ENCODE peak calls at places on chromosome 19, in seven cellular contexts. One of them, this sample, is unnamed.

GRCh38 chr19:2387367-2388288 is 27.6 kb downstream of the TMPRSS9 start:
- DNase-seq in WTC11: no peak
- DNase-seq in activated CD4-positive, alpha-beta memory T cell treated with anti-CD3 and anti-CD28 coated beads, Interleukin-2, amount 10 ng/mL, durations not matched to agents 7 days and 5 days: no peak
- DNase-seq in ureter: no peak
- DNase-seq in endothelial cell: no peak
- DNase-seq in mesothelial cell of epicardium: no peak
- DNase-seq in small intestine: no peak
- DNase-seq in this sample: no peak

GRCh38 chr19:30852168-30852567 is 480.0 kb downstream of the ZNF536 start:
- DNase-seq in small intestine: no peak
- DNase-seq in endothelial cell: no peak
- DNase-seq in activated CD4-positive, alpha-beta memory T cell treated with anti-CD3 and anti-CD28 coated beads, Interleukin-2, amount 10 ng/mL, durations not matched to agents 7 days and 5 days: no peak
- DNase-seq in ureter: no peak
- DNase-seq in WTC11: no peak
- DNase-seq in mesothelial cell of epicardium: no peak
- DNase-seq in this sample: no peak

GRCh38 chr19:1327125-1327524 is 41.5 kb downstream of the EFNA2 start:
- DNase-seq in endothelial cell: no peak
- DNase-seq in mesothelial cell of epicardium: no peak
- DNase-seq in WTC11: no peak
- DNase-seq in small intestine: no peak
- DNase-seq in activated CD4-positive, alpha-beta memory T cell treated with anti-CD3 and anti-CD28 coated beads, Interleukin-2, amount 10 ng/mL, durations not matched to agents 7 days and 5 days: no peak
- DNase-seq in ureter: no peak
- DNase-seq in this sample: no peak

GRCh38 chr19:54451997-54452396 is 3.0 kb downstream of the LENG8 start:
- DNase-seq in small intestine: no peak
- DNase-seq in activated CD4-positive, alpha-beta memory T cell treated with anti-CD3 and anti-CD28 coated beads, Interleukin-2, amount 10 ng/mL, durations not matched to agents 7 days and 5 days: no peak
- DNase-seq in endothelial cell: no peak
- DNase-seq in WTC11: no peak
- DNase-seq in ureter: no peak
- DNase-seq in mesothelial cell of epicardium: no peak
- DNase-seq in this sample: no peak

GRCh38 chr19:11018743-11019142 is 57.9 kb downstream of the SMARCA4 start:
- DNase-seq in WTC11: no peak
- DNase-seq in mesothelial cell of epicardium: no peak
- DNase-seq in activated CD4-positive, alpha-beta memory T cell treated with anti-CD3 and anti-CD28 coated beads, Interleukin-2, amount 10 ng/mL, durations not matched to agents 7 days and 5 days: no peak
- DNase-seq in small intestine: no peak
- DNase-seq in endothelial cell: no peak
- DNase-seq in ureter: peak
- DNase-seq in this sample: no peak

GRCh38 chr19:48533770-48534169 is 18.2 kb upstream of the SULT2B1 start:
- DNase-seq in ureter: no peak
- DNase-seq in activated CD4-positive, alpha-beta memory T cell treated with anti-CD3 and anti-CD28 coated beads, Interleukin-2, amount 10 ng/mL, durations not matched to agents 7 days and 5 days: no peak
- DNase-seq in mesothelial cell of epicardium: no peak
- DNase-seq in endothelial cell: no peak
- DNase-seq in small intestine: no peak
- DNase-seq in WTC11: no peak
- DNase-seq in this sample: no peak

GRCh38 chr19:19366691-19367396 is 38.6 kb upstream of the GATAD2A start:
- DNase-seq in endothelial cell: peak
- DNase-seq in small intestine: peak
- DNase-seq in activated CD4-positive, alpha-beta memory T cell treated with anti-CD3 and anti-CD28 coated beads, Interleukin-2, amount 10 ng/mL, durations not matched to agents 7 days and 5 days: peak
- DNase-seq in ureter: peak
- DNase-seq in mesothelial cell of epicardium: peak
- DNase-seq in WTC11: peak
- DNase-seq in this sample: peak

GRCh38 chr19:2727640-2727944 is 6.4 kb upstream of the DIRAS1 start:
- DNase-seq in activated CD4-positive, alpha-beta memory T cell treated with anti-CD3 and anti-CD28 coated beads, Interleukin-2, amount 10 ng/mL, durations not matched to agents 7 days and 5 days: no peak
- DNase-seq in WTC11: no peak
- DNase-seq in ureter: no peak
- DNase-seq in endothelial cell: no peak
- DNase-seq in small intestine: no peak
- DNase-seq in mesothelial cell of epicardium: no peak
- DNase-seq in this sample: no peak

GRCh38 chr19:17902701-17903100 is 30.1 kb upstream of the CCDC124 start:
- DNase-seq in mesothelial cell of epicardium: no peak
- DNase-seq in small intestine: no peak
- DNase-seq in WTC11: no peak
- DNase-seq in ureter: no peak
- DNase-seq in activated CD4-positive, alpha-beta memory T cell treated with anti-CD3 and anti-CD28 coated beads, Interleukin-2, amount 10 ng/mL, durations not matched to agents 7 days and 5 days: no peak
- DNase-seq in endothelial cell: no peak
- DNase-seq in this sample: no peak

GRCh38 chr19:3324405-3324856 is 42.0 kb upstream of the NFIC start:
- DNase-seq in mesothelial cell of epicardium: peak
- DNase-seq in small intestine: peak
- DNase-seq in endothelial cell: peak
- DNase-seq in ureter: no peak
- DNase-seq in activated CD4-positive, alpha-beta memory T cell treated with anti-CD3 and anti-CD28 coated beads, Interleukin-2, amount 10 ng/mL, durations not matched to agents 7 days and 5 days: peak
- DNase-seq in WTC11: peak
- DNase-seq in this sample: peak

GRCh38 chr19:39078436-39079200 is 5.5 kb upstream of the ACP7 start:
- DNase-seq in endothelial cell: no peak
- DNase-seq in WTC11: no peak
- DNase-seq in small intestine: peak
- DNase-seq in ureter: no peak
- DNase-seq in activated CD4-positive, alpha-beta memory T cell treated with anti-CD3 and anti-CD28 coated beads, Interleukin-2, amount 10 ng/mL, durations not matched to agents 7 days and 5 days: no peak
- DNase-seq in mesothelial cell of epicardium: no peak
- DNase-seq in this sample: peak

GRCh38 chr19:36488118-36488815 is 1.1 kb downstream of the ZNF566 start:
- DNase-seq in WTC11: no peak
- DNase-seq in activated CD4-positive, alpha-beta memory T cell treated with anti-CD3 and anti-CD28 coated beads, Interleukin-2, amount 10 ng/mL, durations not matched to agents 7 days and 5 days: no peak
- DNase-seq in small intestine: no peak
- DNase-seq in mesothelial cell of epicardium: no peak
- DNase-seq in endothelial cell: no peak
- DNase-seq in ureter: no peak
- DNase-seq in this sample: no peak

GRCh38 chr19:5458420-5458819 is 3.2 kb downstream of the ZNRF4 start:
- DNase-seq in activated CD4-positive, alpha-beta memory T cell treated with anti-CD3 and anti-CD28 coated beads, Interleukin-2, amount 10 ng/mL, durations not matched to agents 7 days and 5 days: no peak
- DNase-seq in ureter: no peak
- DNase-seq in mesothelial cell of epicardium: no peak
- DNase-seq in endothelial cell: no peak
- DNase-seq in WTC11: no peak
- DNase-seq in small intestine: no peak
- DNase-seq in this sample: no peak

GRCh38 chr19:19711306-19711933 is 21.5 kb downstream of the ZNF14 start:
- DNase-seq in endothelial cell: no peak
- DNase-seq in WTC11: no peak
- DNase-seq in activated CD4-positive, alpha-beta memory T cell treated with anti-CD3 and anti-CD28 coated beads, Interleukin-2, amount 10 ng/mL, durations not matched to agents 7 days and 5 days: no peak
- DNase-seq in small intestine: no peak
- DNase-seq in ureter: no peak
- DNase-seq in mesothelial cell of epicardium: no peak
- DNase-seq in this sample: no peak

GRCh38 chr19:40381321-40381720 is 8.7 kb downstream of the HIPK4 start:
- DNase-seq in endothelial cell: no peak
- DNase-seq in ureter: no peak
- DNase-seq in small intestine: no peak
- DNase-seq in WTC11: no peak
- DNase-seq in mesothelial cell of epicardium: no peak
- DNase-seq in activated CD4-positive, alpha-beta memory T cell treated with anti-CD3 and anti-CD28 coated beads, Interleukin-2, amount 10 ng/mL, durations not matched to agents 7 days and 5 days: no peak
- DNase-seq in this sample: no peak

GRCh38 chr19:38869160-38869835 is 8.8 kb downstream of the RINL start:
- DNase-seq in mesothelial cell of epicardium: no peak
- DNase-seq in ureter: no peak
- DNase-seq in WTC11: peak
- DNase-seq in activated CD4-positive, alpha-beta memory T cell treated with anti-CD3 and anti-CD28 coated beads, Interleukin-2, amount 10 ng/mL, durations not matched to agents 7 days and 5 days: peak
- DNase-seq in endothelial cell: no peak
- DNase-seq in small intestine: no peak
- DNase-seq in this sample: no peak

GRCh38 chr19:6720369-6721112 is at the start of gene C3:
- DNase-seq in activated CD4-positive, alpha-beta memory T cell treated with anti-CD3 and anti-CD28 coated beads, Interleukin-2, amount 10 ng/mL, durations not matched to agents 7 days and 5 days: no peak
- DNase-seq in WTC11: no peak
- DNase-seq in mesothelial cell of epicardium: no peak
- DNase-seq in endothelial cell: no peak
- DNase-seq in ureter: peak
- DNase-seq in small intestine: no peak
- DNase-seq in this sample: no peak

GRCh38 chr19:7516281-7516862 is 469 bp downstream of the ZNF358 start:
- DNase-seq in activated CD4-positive, alpha-beta memory T cell treated with anti-CD3 and anti-CD28 coated beads, Interleukin-2, amount 10 ng/mL, durations not matched to agents 7 days and 5 days: no peak
- DNase-seq in endothelial cell: no peak
- DNase-seq in ureter: no peak
- DNase-seq in mesothelial cell of epicardium: no peak
- DNase-seq in small intestine: no peak
- DNase-seq in WTC11: no peak
- DNase-seq in this sample: no peak